ENCODE peak calls at places on chromosomes 2 and 18, in five cellular contexts. U is trophoblast cell, P is neuronal stem cell, D is H1, Z is mesenchymal stem cell. F is an unnamed sample.
A peak's percentile ranks its signal among the peaks of the same experiment; 100 is the strongest.

GRCh38 chr2:12321886-12322285 is 394.9 kb upstream of the TRIB2 start:
- DNase-seq in U (no peak), P (no peak), D (no peak), Z (peak; percentile 26), F (no peak)

GRCh38 chr2:157279331-157279730 is 21.8 kb downstream of the GALNT5 start:
- DNase-seq in U (no peak), P (no peak), D (no peak), Z (no peak), F (no peak)

GRCh38 chr2:168773719-168774521 is 28.5 kb upstream of the NOSTRIN start:
- DNase-seq in U (peak; percentile 64), P (no peak), D (peak; percentile 82), Z (peak; percentile 67), F (peak; percentile 68)

GRCh38 chr2:143686585-143687164 is 557.5 kb downstream of the ARHGAP15 start:
- DNase-seq in U (peak; percentile 57), P (peak; percentile 17), D (no peak), Z (peak; percentile 28), F (no peak)

GRCh38 chr2:71884303-71885042 is 263.2 kb downstream of the CYP26B1 start:
- DNase-seq in U (no peak), P (no peak), D (peak; percentile 6), Z (peak; percentile 64), F (no peak)

GRCh38 chr2:224126001-224126400 is 86.9 kb upstream of the SERPINE2 start:
- DNase-seq in U (no peak), P (no peak), D (no peak), Z (peak; percentile 39), F (peak; percentile 54)

GRCh38 chr2:160492401-160493226 is 993 bp downstream of the RBMS1 start:
- DNase-seq in U (peak; percentile 82), P (peak; percentile 87), D (peak; percentile 90), Z (peak; percentile 82), F (peak; percentile 90)

GRCh38 chr2:37201766-37202165 is 5.5 kb downstream of the CEBPZOS start:
- DNase-seq in U (no peak), P (no peak), D (no peak), Z (peak; percentile 45), F (no peak)

GRCh38 chr2:172672114-172672513 is 63.5 kb upstream of the RAPGEF4 start:
- DNase-seq in U (no peak), P (no peak), D (no peak), Z (no peak), F (no peak)

GRCh38 chr2:149136111-149136510 is 97.6 kb downstream of the LYPD6B start:
- DNase-seq in U (peak; percentile 59), P (no peak), D (no peak), Z (no peak), F (no peak)

GRCh38 chr2:98348066-98348561 is 1.9 kb downstream of the CNGA3 start:
- DNase-seq in U (peak; percentile 32), P (peak; percentile 30), D (peak; percentile 63), Z (peak; percentile 21), F (peak; percentile 75)

GRCh38 chr2:13128139-13128538 is 411.4 kb downstream of the TRIB2 start:
- DNase-seq in U (no peak), P (no peak), D (no peak), Z (no peak), F (no peak)

GRCh38 chr18:12391487-12392136 is 14.6 kb upstream of the AFG3L2 start:
- DNase-seq in U (peak; percentile 80), P (peak; percentile 36), D (no peak), Z (peak; percentile 76), F (no peak)

GRCh38 chr18:12879840-12880531 is 4.1 kb downstream of the PTPN2 start:
- DNase-seq in U (peak; percentile 23), P (no peak), D (no peak), Z (no peak), F (no peak)

GRCh38 chr2:104447831-104448434 is 406.0 kb upstream of the POU3F3 start:
- DNase-seq in U (no peak), P (no peak), D (no peak), Z (no peak), F (no peak)

GRCh38 chr2:28401948-28402550 is 9.4 kb downstream of the FOSL2 start:
- DNase-seq in U (no peak), P (no peak), D (no peak), Z (no peak), F (no peak)

GRCh38 chr2:12606472-12607000 is 110.2 kb upstream of the TRIB2 start:
- DNase-seq in U (no peak), P (no peak), D (no peak), Z (peak; percentile 45), F (no peak)

GRCh38 chr18:40210696-40211095 is 1744.3 kb upstream of the PIK3C3 start:
- DNase-seq in U (peak; percentile 39), P (no peak), D (no peak), Z (no peak), F (no peak)

DNA sequence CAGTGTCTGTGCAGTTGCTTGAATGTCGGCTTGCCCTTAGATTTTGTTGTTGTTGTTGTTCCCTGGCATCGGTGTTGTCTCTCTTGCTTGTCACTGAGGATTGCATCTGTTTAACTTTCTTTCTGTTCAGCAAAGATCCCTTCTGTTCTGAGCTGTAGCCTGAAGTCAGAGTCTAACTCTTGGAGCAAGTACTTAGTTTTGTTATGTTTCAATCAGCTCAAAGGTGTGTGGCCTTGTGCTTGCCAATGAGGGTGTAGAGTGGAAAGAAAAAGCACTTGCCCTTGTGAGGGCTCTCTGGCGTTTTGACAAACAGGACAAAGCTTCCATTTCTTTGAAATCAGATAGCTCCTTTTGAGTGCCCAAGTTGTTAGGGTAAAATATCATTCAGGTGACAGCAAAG is 757.1 kb upstream of the CDH7 start:
- DNase-seq in U (no peak), P (no peak), D (no peak), Z (no peak), F (no peak)
- H2BK12ac ChIP-seq in U (no peak overlapping the region), P (no peak overlapping the region), D (no peak overlapping the region), Z (no peak overlapping the region), F (no peak overlapping the region)

GRCh38 chr18:48994044-48994651 is 43.4 kb upstream of the SMAD7 start:
- DNase-seq in U (peak; percentile 20), P (no peak), D (no peak), Z (peak; percentile 97), F (no peak)
- H2AK5ac ChIP-seq in U (no peak overlapping the region), P (no peak overlapping the region), D (no peak overlapping the region), Z (no peak overlapping the region), F (no peak overlapping the region)

DNA sequence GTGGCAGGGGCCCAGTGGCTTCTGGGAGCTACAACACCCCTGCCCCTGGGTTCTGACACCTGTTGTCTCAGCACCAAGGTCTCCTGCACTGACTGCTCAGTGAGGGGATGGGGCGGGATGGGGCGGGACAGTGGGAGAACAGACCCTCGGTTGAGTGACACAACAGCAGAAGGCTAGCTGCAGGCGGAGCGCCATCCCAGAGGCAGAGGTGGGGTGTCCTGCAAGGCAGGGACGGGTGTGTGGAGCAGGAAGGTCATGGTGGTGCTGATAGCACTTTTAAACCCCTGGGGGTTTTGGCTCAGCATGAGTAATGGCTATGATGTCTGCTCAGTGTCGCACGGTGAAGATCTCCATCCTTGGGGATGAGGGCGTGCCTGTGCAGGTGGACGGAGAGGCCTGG is 105.1 kb downstream of the DGKD start:
- DNase-seq in U (no peak), P (no peak), D (no peak), Z (no peak), F (no peak)
- H2AFZ ChIP-seq in U (no peak overlapping the region), P (no peak overlapping the region), D (no peak overlapping the region), Z (no peak overlapping the region), F (no peak overlapping the region)

GRCh38 chr2:46517485-46517884 is 38.1 kb downstream of the TMEM247 start:
- DNase-seq in U (no peak), P (no peak), D (no peak), Z (no peak), F (no peak)

GRCh38 chr2:46520108-46520507 is 40.7 kb downstream of the TMEM247 start:
- DNase-seq in U (no peak), P (no peak), D (no peak), Z (no peak), F (no peak)

GRCh38 chr2:46518848-46519247 is 39.5 kb downstream of the TMEM247 start:
- DNase-seq in U (no peak), P (no peak), D (no peak), Z (no peak), F (no peak)

GRCh38 chr2:46519265-46519664 is 39.9 kb downstream of the TMEM247 start:
- DNase-seq in U (no peak), P (no peak), D (no peak), Z (no peak), F (no peak)

DNA sequence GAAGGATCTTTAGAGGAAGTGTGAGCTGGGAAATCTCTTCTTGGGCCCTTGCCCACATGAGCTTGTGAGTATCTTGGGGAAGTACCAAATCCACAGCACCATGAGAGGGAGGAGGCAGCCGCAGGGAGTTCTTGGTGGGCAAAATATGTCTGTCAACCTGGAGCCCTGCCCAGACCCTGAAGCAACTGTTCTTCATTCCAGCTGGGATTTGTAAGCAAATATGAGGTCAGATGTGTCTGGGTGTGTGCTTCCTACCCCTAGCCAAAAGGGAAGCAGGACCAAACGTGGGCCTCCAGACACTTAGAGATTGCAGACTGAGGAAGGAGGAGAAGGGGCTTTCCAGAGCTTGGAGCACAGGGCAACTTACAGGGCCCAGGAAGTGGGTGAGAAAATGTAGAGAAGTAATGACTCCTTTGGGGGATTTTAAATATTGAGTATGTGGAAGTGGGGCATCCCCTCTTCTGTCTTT is 41.9 kb downstream of the TMEM247 start:
- DNase-seq in U (peak; percentile 45), P (no peak), D (no peak), Z (peak; percentile 10), F (no peak)
- H2BK12ac ChIP-seq in U (no peak overlapping the region), P (no peak overlapping the region), D (no peak overlapping the region), Z (no peak overlapping the region), F (no peak overlapping the region)

GRCh38 chr18:22681912-22682311 is 251.2 kb upstream of the RBBP8 start:
- DNase-seq in U (no peak), P (no peak), D (no peak), Z (no peak), F (no peak)

GRCh38 chr18:22682720-22683119 is 250.4 kb upstream of the RBBP8 start:
- DNase-seq in U (no peak), P (no peak), D (no peak), Z (no peak), F (no peak)

GRCh38 chr18:22683196-22683676 is 249.9 kb upstream of the RBBP8 start:
- DNase-seq in U (no peak), P (no peak), D (no peak), Z (no peak), F (no peak)

GRCh38 chr18:22684268-22684667 is 248.9 kb upstream of the RBBP8 start:
- DNase-seq in U (no peak), P (no peak), D (no peak), Z (no peak), F (no peak)

GRCh38 chr18:22683786-22684185 is 249.3 kb upstream of the RBBP8 start:
- DNase-seq in U (no peak), P (no peak), D (no peak), Z (no peak), F (no peak)
- H2AK5ac ChIP-seq in U (no peak overlapping the region), P (no peak overlapping the region), D (no peak overlapping the region), Z (peak overlapping the region; percentile 50), F (no peak overlapping the region)

GRCh38 chr18:35933982-35934381 is 38.5 kb upstream of the RMP24 start:
- DNase-seq in U (peak; percentile 97), P (no peak), D (no peak), Z (no peak), F (no peak)
- H2AFZ ChIP-seq in U (no peak overlapping the region), P (no peak overlapping the region), D (no peak overlapping the region), Z (no peak overlapping the region), F (no peak overlapping the region)

F was measured in H9.